ENCODE peak calls at places on chromosomes 3 and 15, in four cellular contexts. E is endothelial cell of umbilical vein, R is K562, U is astrocyte. A is an unnamed sample.

GRCh38 chr15:57060799-57061198 is 142.4 kb downstream of the TCF12 start:
- DNase-seq in E (peak; percentile 89), R (no peak), U (peak; percentile 90), A (no peak)

GRCh38 chr3:16658004-16658932 is 53.0 kb upstream of the DAZL start:
- DNase-seq in E (no peak), R (peak; percentile 24), U (no peak), A (peak; percentile 89)

GRCh38 chr3:146131616-146132410 is 29.2 kb downstream of the PLOD2 start:
- DNase-seq in E (no peak), R (no peak), U (peak; percentile 97), A (no peak)

GRCh38 chr15:70535071-70535954 is 228.0 kb downstream of the UACA start:
- DNase-seq in E (no peak), R (no peak), U (no peak), A (no peak)

GRCh38 chr3:195253981-195254432 is 17.0 kb downstream of the XXYLT1 start:
- DNase-seq in E (no peak), R (no peak), U (no peak), A (no peak)

GRCh38 chr3:194158942-194159439 is 23.0 kb downstream of the HES1 start:
- DNase-seq in E (no peak), R (no peak), U (no peak), A (no peak)

GRCh38 chr15:68731318-68731897 is 89.3 kb downstream of the ANP32A start:
- DNase-seq in E (no peak), R (peak; percentile 18), U (no peak), A (no peak)

GRCh38 chr3:51384145-51384729 is 854 bp upstream of the MANF start:
- DNase-seq in E (peak; percentile 46), R (no peak), U (no peak), A (peak; percentile 46)

GRCh38 chr3:88041005-88041404 is 17.8 kb downstream of the CGGBP1 start:
- DNase-seq in E (no peak), R (no peak), U (no peak), A (no peak)

GRCh38 chr3:169558371-169558770 is 105.1 kb downstream of the MECOM start:
- DNase-seq in E (peak; percentile 91), R (no peak), U (no peak), A (no peak)

GRCh38 chr3:57079221-57079831 is 18.9 kb downstream of the SPATA12 start:
- DNase-seq in E (peak; percentile 27), R (peak; percentile 90), U (no peak), A (peak; percentile 81)
- TF ChIP-seq EZH2 in E (no peak), R (no peak), U (peak; percentile 10), A (no peak)

DNA sequence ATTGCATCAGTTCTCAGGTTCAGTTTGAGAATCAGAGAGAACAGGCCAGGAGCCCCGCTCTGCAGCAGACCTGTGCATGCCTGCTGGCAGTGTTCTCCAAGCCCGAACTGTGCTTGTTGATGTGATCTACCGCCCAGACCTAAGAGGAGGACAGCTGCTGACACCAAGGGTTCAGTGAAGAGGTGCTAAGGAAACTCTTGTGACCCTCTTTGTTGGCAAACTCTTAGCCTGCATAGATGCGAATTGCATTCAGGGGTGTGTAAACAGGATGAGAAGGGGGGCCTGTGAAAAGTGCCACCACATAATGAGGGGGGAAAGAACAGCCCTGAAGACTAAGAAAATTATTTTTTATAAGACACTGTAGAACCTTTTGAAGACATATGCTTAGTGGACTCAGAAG is 89.9 kb downstream of the PDE8A start:
- DNase-seq in E (no peak), R (no peak), U (no peak), A (no peak)
- TF ChIP-seq EZH2 in E (no peak), R (no peak), U (no peak), A (no peak)

GRCh38 chr15:77819841-77820728 is 187.4 kb upstream of the LINGO1 start:
- DNase-seq in E (peak; percentile 5), R (peak; percentile 84), U (no peak), A (peak; percentile 82)
- TF ChIP-seq EZH2 in E (peak; percentile 88), R (no peak), U (peak; percentile 95), A (peak; percentile 98)

GRCh38 chr15:28096720-28097431 is 2.2 kb downstream of the OCA2 start:
- DNase-seq in E (no peak), R (no peak), U (no peak), A (peak; percentile 71)
- TF ChIP-seq EZH2 in E (peak; percentile 79), R (no peak), U (peak; percentile 75), A (peak; percentile 77)

GRCh38 chr15:40843183-40843884 is 514 bp upstream of the SPINT1 start:
- DNase-seq in E (no peak), R (no peak), U (no peak), A (no peak)
- TF ChIP-seq EZH2 in E (peak; percentile 25), R (no peak), U (peak; percentile 57), A (no peak)

GRCh38 chr3:135867911-135868310 is 97.6 kb upstream of the PPP2R3A start:
- DNase-seq in E (no peak), R (no peak), U (no peak), A (no peak)
- TF ChIP-seq EZH2 in E (no peak), R (no peak), U (no peak), A (no peak)

GRCh38 chr3:128491071-128491899 is 1.7 kb downstream of the GATA2 start:
- DNase-seq in E (peak; percentile 50), R (no peak), U (no peak), A (peak; percentile 57)

GRCh38 chr3:128490650-128491070 is 2.3 kb downstream of the GATA2 start:
- DNase-seq in E (peak; percentile 58), R (no peak), U (no peak), A (no peak)

GRCh38 chr3:128488636-128488994 is 4.4 kb downstream of the GATA2 start:
- DNase-seq in E (no peak), R (peak; percentile 27), U (no peak), A (no peak)

GRCh38 chr3:128488995-128489859 is 3.8 kb downstream of the GATA2 start:
- DNase-seq in E (peak; percentile 79), R (peak; percentile 54), U (no peak), A (peak; percentile 61)

GRCh38 chr3:128489860-128490649 is 2.9 kb downstream of the GATA2 start:
- DNase-seq in E (peak; percentile 77), R (no peak), U (no peak), A (peak; percentile 95)
- TF ChIP-seq EZH2 in E (no peak), R (no peak), U (peak; percentile 97), A (peak; percentile 72)

A was measured in neural progenitor cell.